ENCODE peak calls at places on chromosomes 6 and 20, in four cellular contexts. One of them, this sample, is unnamed.

GRCh38 chr6:27814665-27815424 is 97.4 kb downstream of the OR2B2 start:
- DNase-seq in astrocyte of the spinal cord: peak
- DNase-seq in ovary: peak
- DNase-seq in ascending aorta: peak
- DNase-seq in this sample: peak

GRCh38 chr6:10320291-10320690 is 94.6 kb downstream of the TFAP2A start:
- DNase-seq in astrocyte of the spinal cord: no peak
- DNase-seq in ovary: no peak
- DNase-seq in ascending aorta: no peak
- DNase-seq in this sample: no peak

GRCh38 chr6:169851641-169852503 is 100.5 kb downstream of the ERMARD start:
- DNase-seq in astrocyte of the spinal cord: peak
- DNase-seq in ovary: no peak
- DNase-seq in ascending aorta: no peak
- DNase-seq in this sample: peak

GRCh38 chr6:106974999-106975698 is 620 bp upstream of the CD24 start:
- DNase-seq in astrocyte of the spinal cord: peak
- DNase-seq in ovary: peak
- DNase-seq in ascending aorta: no peak
- DNase-seq in this sample: peak

GRCh38 chr20:40160151-40160550 is 528.9 kb downstream of the MAFB start:
- DNase-seq in astrocyte of the spinal cord: peak
- DNase-seq in ovary: peak
- DNase-seq in ascending aorta: peak
- DNase-seq in this sample: peak

GRCh38 chr20:13638162-13638495 is 603 bp downstream of the TASP1 start:
- DNase-seq in astrocyte of the spinal cord: peak
- DNase-seq in ovary: no peak
- DNase-seq in ascending aorta: no peak
- DNase-seq in this sample: peak

GRCh38 chr20:52484438-52484837 is 292.9 kb upstream of the ZFP64 start:
- DNase-seq in astrocyte of the spinal cord: peak
- DNase-seq in ovary: no peak
- DNase-seq in ascending aorta: no peak
- DNase-seq in this sample: peak

GRCh38 chr6:36752187-36752885 is 54.7 kb downstream of the RAB44 start:
- DNase-seq in astrocyte of the spinal cord: no peak
- DNase-seq in ovary: no peak
- DNase-seq in ascending aorta: no peak
- DNase-seq in this sample: no peak

GRCh38 chr6:147310511-147310910 is 106.3 kb downstream of the STXBP5 start:
- DNase-seq in astrocyte of the spinal cord: no peak
- DNase-seq in ovary: no peak
- DNase-seq in ascending aorta: no peak
- DNase-seq in this sample: no peak

GRCh38 chr6:40436685-40437604 is 150.2 kb downstream of the LRFN2 start:
- DNase-seq in astrocyte of the spinal cord: peak
- DNase-seq in ovary: no peak
- DNase-seq in ascending aorta: no peak
- DNase-seq in this sample: no peak

GRCh38 chr6:84046755-84047154 is 13.2 kb downstream of the MRAP2 start:
- DNase-seq in astrocyte of the spinal cord: no peak
- DNase-seq in ovary: no peak
- DNase-seq in ascending aorta: no peak
- DNase-seq in this sample: no peak

GRCh38 chr6:132364249-132364648 is 37.0 kb downstream of the MOXD1 start:
- DNase-seq in astrocyte of the spinal cord: no peak
- DNase-seq in ovary: no peak
- DNase-seq in ascending aorta: no peak
- DNase-seq in this sample: no peak

GRCh38 chr20:16263582-16263981 is 309.7 kb downstream of the KIF16B start:
- DNase-seq in astrocyte of the spinal cord: no peak
- DNase-seq in ovary: peak
- DNase-seq in ascending aorta: no peak
- DNase-seq in this sample: no peak

GRCh38 chr6:117194978-117195377 is 70.4 kb upstream of the VGLL2 start:
- DNase-seq in astrocyte of the spinal cord: no peak
- DNase-seq in ovary: no peak
- DNase-seq in ascending aorta: no peak
- DNase-seq in this sample: no peak

GRCh38 chr20:34582911-34583310 is 24.4 kb downstream of the MAP1LC3A start:
- DNase-seq in astrocyte of the spinal cord: no peak
- DNase-seq in ovary: no peak
- DNase-seq in ascending aorta: peak
- DNase-seq in this sample: peak

GRCh38 chr6:53924821-53925422 is 130.1 kb downstream of the LRRC1 start:
- DNase-seq in astrocyte of the spinal cord: no peak
- DNase-seq in ovary: no peak
- DNase-seq in ascending aorta: no peak
- DNase-seq in this sample: no peak

GRCh38 chr6:79635179-79635578 is 4.0 kb downstream of the SH3BGRL2 start:
- DNase-seq in astrocyte of the spinal cord: peak
- DNase-seq in ovary: no peak
- DNase-seq in ascending aorta: no peak
- DNase-seq in this sample: no peak

GRCh38 chr20:10634683-10635411 is 39.0 kb downstream of the JAG1 start:
- DNase-seq in astrocyte of the spinal cord: peak
- DNase-seq in ovary: no peak
- DNase-seq in ascending aorta: peak
- DNase-seq in this sample: peak

GRCh38 chr6:131262060-131262459 is 126.8 kb downstream of the AKAP7 start:
- DNase-seq in astrocyte of the spinal cord: no peak
- DNase-seq in ovary: no peak
- DNase-seq in ascending aorta: no peak
- DNase-seq in this sample: no peak

GRCh38 chr6:81476881-81477280 is 275.6 kb downstream of the TENT5A start:
- DNase-seq in astrocyte of the spinal cord: peak
- DNase-seq in ovary: no peak
- DNase-seq in ascending aorta: no peak
- DNase-seq in this sample: peak

GRCh38 chr6:122063761-122064160 is 335.7 kb upstream of the HSF2 start:
- DNase-seq in astrocyte of the spinal cord: no peak
- DNase-seq in ovary: no peak
- DNase-seq in ascending aorta: no peak
- DNase-seq in this sample: no peak

DNA sequence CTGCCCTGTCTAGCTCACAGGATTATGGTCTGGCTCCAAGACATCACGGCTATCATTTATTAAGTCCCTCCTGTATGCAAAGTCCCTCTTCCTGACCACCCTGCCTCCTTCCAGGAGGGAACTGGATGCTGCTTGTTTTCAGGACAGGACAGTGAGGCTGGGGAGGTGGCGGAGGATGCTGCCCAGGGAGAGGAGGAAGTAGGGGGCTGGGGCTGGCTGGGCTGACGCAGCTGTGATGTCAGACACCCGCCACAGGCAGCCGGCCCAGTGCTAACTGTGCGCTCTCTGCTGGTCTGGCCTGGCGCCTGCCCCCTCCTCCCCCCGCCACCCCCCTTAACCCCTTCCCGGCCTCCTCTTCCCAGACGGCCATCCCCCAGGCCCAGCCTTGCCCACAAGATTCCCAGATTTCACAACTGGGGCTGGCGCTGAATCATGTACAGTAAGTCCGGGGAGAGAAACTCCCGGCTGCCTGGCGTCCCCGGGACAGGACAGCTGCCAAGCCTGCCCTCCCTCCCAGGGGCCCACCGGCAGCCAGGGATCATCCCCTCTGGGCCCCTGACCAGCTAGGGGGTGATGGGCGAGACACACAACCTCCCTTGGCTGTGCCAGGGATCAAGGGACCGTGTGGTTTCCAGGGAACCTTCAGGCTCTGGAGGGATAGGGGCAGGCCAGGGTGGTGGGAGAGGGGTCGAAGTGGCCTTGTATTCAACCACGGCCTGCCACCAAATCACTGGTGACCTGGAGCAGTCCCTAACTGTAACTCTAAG is 118.1 kb downstream of the CEBPB start:
- DNase-seq in astrocyte of the spinal cord: peak
- DNase-seq in ovary: peak
- DNase-seq in ascending aorta: peak
- DNase-seq in this sample: peak
- TF ChIP-seq CTCF in astrocyte of the spinal cord: peak
- TF ChIP-seq CTCF in ovary: no peak
- TF ChIP-seq CTCF in ascending aorta: peak
- TF ChIP-seq CTCF in this sample: no peak

GRCh38 chr6:42781546-42781810 is 374 bp upstream of the BICRAL start:
- DNase-seq in astrocyte of the spinal cord: peak
- DNase-seq in ovary: no peak
- DNase-seq in ascending aorta: no peak
- DNase-seq in this sample: peak

GRCh38 chr6:42774201-42774600 is 7.7 kb upstream of the BICRAL start:
- DNase-seq in astrocyte of the spinal cord: no peak
- DNase-seq in ovary: no peak
- DNase-seq in ascending aorta: no peak
- DNase-seq in this sample: no peak

GRCh38 chr6:42779521-42779920 is 2.3 kb upstream of the BICRAL start:
- DNase-seq in astrocyte of the spinal cord: no peak
- DNase-seq in ovary: no peak
- DNase-seq in ascending aorta: no peak
- DNase-seq in this sample: no peak

GRCh38 chr6:42777126-42777822 is 4.6 kb upstream of the BICRAL start:
- DNase-seq in astrocyte of the spinal cord: peak
- DNase-seq in ovary: no peak
- DNase-seq in ascending aorta: no peak
- DNase-seq in this sample: peak

DNA sequence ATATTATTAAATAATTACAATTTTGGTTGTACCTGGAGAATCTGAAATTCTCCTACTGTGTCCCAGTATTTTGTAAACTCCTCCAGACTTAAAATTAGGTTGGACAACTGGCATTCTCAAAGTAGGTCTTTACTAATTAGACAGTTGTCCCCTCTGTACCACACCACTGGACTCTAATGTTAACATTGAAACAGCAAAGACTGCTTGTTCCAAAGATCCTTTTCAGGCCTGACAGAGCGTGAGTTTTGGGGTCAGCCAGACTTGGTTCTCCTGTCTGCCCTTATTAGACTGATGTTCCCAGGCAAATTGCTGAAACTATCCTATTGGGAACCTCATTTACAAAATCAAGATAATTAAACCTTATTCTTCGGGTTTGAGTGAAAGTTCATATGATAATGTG is 3.8 kb upstream of the BICRAL start:
- DNase-seq in astrocyte of the spinal cord: no peak
- DNase-seq in ovary: no peak
- DNase-seq in ascending aorta: no peak
- DNase-seq in this sample: no peak
- H3K4me3 ChIP-seq in astrocyte of the spinal cord: no peak
- H3K4me3 ChIP-seq in ovary: no peak
- H3K4me3 ChIP-seq in ascending aorta: no peak
- H3K4me3 ChIP-seq in this sample: no peak

DNA sequence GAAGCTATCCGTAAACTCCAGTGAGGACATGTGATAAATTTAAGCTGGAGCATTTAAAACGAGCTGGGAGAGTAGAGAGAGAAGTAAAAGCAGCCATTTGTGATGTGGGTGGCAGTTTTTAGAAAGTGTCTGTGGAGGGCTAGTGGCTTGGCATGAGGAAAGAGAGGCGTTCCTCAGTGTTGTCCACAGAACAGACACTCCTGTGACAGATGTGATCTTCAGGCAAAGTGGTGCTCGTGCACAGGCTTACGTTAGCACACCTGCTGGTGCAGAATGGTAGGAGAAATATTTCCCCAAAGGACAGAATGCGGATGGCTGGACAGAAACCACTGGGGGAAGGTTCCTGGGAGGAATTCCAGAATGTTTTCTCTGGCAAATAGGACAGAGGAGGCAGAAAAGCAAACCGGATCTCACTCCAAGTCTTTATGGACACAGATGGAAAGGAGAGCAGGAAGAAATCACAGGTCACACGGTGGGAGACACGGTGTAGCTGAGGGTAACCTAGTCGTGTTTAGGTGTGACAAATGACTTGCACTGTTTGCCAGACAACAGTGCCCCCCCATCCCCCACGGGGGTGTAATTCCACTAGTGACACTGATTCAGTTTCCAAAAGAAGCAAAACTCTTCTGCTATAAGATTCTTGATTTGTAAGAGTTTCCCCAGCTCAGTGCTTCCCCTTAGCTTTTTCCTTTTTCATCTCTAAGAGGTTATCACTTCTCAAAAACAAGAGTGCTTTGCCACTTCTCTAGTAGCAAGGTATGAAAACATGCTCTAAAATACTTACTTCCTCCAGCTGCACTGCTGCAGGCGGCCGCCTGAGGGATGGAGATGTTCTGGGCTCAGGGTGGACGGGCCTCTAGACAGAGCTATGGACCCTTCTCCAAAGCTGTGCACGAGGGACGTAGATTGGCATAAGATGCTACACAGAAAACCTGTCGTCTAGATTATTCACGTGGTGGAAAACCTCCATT is 293.2 kb downstream of the QKI start:
- DNase-seq in astrocyte of the spinal cord: no peak
- DNase-seq in ovary: no peak
- DNase-seq in ascending aorta: peak
- DNase-seq in this sample: no peak
- TF ChIP-seq CTCF in astrocyte of the spinal cord: no peak
- TF ChIP-seq CTCF in ovary: no peak
- TF ChIP-seq CTCF in ascending aorta: no peak
- TF ChIP-seq CTCF in this sample: no peak

GRCh38 chr6:25280617-25280990 is 1.4 kb downstream of the CARMIL1 start:
- DNase-seq in astrocyte of the spinal cord: no peak
- DNase-seq in ovary: no peak
- DNase-seq in ascending aorta: no peak
- DNase-seq in this sample: peak
- H3K4me3 ChIP-seq in astrocyte of the spinal cord: no peak
- H3K4me3 ChIP-seq in ovary: peak
- H3K4me3 ChIP-seq in ascending aorta: peak
- H3K4me3 ChIP-seq in this sample: peak

GRCh38 chr6:137843206-137843605 is 23.9 kb upstream of the TNFAIP3 start:
- DNase-seq in astrocyte of the spinal cord: no peak
- DNase-seq in ovary: no peak
- DNase-seq in ascending aorta: no peak
- DNase-seq in this sample: no peak

GRCh38 chr6:137847748-137848147 is 19.3 kb upstream of the TNFAIP3 start:
- DNase-seq in astrocyte of the spinal cord: no peak
- DNase-seq in ovary: no peak
- DNase-seq in ascending aorta: no peak
- DNase-seq in this sample: no peak

GRCh38 chr6:137846772-137847313 is 20.2 kb upstream of the TNFAIP3 start:
- DNase-seq in astrocyte of the spinal cord: no peak
- DNase-seq in ovary: no peak
- DNase-seq in ascending aorta: peak
- DNase-seq in this sample: no peak

GRCh38 chr6:137846274-137846673 is 20.8 kb upstream of the TNFAIP3 start:
- DNase-seq in astrocyte of the spinal cord: no peak
- DNase-seq in ovary: no peak
- DNase-seq in ascending aorta: no peak
- DNase-seq in this sample: no peak

DNA sequence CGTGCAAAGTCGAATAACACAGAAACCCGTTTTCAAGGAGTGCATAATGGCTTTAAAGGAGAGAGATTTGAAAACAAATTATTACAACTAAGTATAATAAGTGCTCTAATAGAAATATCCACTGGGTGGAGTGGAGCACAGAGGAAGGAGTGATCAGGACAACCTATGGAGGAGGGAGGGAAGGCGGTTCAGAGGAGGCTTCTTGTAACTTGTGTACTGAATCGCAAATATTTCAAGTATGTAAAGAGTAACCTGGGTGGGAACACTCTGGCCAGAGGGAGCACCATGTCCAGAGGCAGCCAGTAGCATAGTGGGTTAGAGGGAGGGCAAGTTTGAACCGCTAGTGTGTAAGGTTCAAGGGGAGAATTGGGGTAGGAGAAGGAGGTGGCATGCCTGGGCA is 21.6 kb upstream of the TNFAIP3 start:
- DNase-seq in astrocyte of the spinal cord: no peak
- DNase-seq in ovary: no peak
- DNase-seq in ascending aorta: no peak
- DNase-seq in this sample: peak
- TF ChIP-seq CTCF in astrocyte of the spinal cord: no peak
- TF ChIP-seq CTCF in ovary: no peak
- TF ChIP-seq CTCF in ascending aorta: peak
- TF ChIP-seq CTCF in this sample: peak